ENCODE peak calls at places on chromosomes 3 and 15, in five cellular contexts. H is IMR-90, F is K562, R is GM12878, L is A549. W is an unnamed sample.

GRCh38 chr3:120274739-120275167 is 10.3 kb downstream of the GPR156 start:
- DNase-seq in H (peak), F (no peak), R (no peak), L (peak), W (no peak)

GRCh38 chr3:58659051-58659675 is 7.4 kb downstream of the FAM3D start:
- DNase-seq in H (peak), F (peak), R (no peak), L (peak), W (peak)

GRCh38 chr15:92009162-92009561 is 155.7 kb downstream of the SLCO3A1 start:
- DNase-seq in H (no peak), F (no peak), R (no peak), L (no peak), W (no peak)

GRCh38 chr3:61719278-61719977 is 158.1 kb downstream of the PTPRG start:
- DNase-seq in H (no peak), F (no peak), R (no peak), L (no peak), W (no peak)

GRCh38 chr3:125057186-125057850 is 1.5 kb upstream of the HEG1 start:
- DNase-seq in H (peak), F (no peak), R (no peak), L (no peak), W (no peak)

GRCh38 chr15:42955518-42955917 is 34.9 kb upstream of the TTBK2 start:
- DNase-seq in H (peak), F (no peak), R (no peak), L (no peak), W (no peak)

GRCh38 chr3:125151916-125152315 is 60.6 kb downstream of the SLC12A8 start:
- DNase-seq in H (peak), F (no peak), R (no peak), L (no peak), W (no peak)

GRCh38 chr3:146086211-146086610 is 74.8 kb downstream of the PLOD2 start:
- DNase-seq in H (peak), F (no peak), R (no peak), L (no peak), W (no peak)

GRCh38 chr3:72017935-72018334 is 233.0 kb upstream of the PROK2 start:
- DNase-seq in H (no peak), F (peak), R (no peak), L (no peak), W (no peak)

GRCh38 chr15:64453689-64454037 is 6.7 kb upstream of the ZNF609 start:
- DNase-seq in H (no peak), F (no peak), R (no peak), L (no peak), W (no peak)

GRCh38 chr3:141366285-141367037 is 1.8 kb upstream of the ZBTB38 start:
- DNase-seq in H (peak), F (peak), R (no peak), L (peak), W (no peak)

GRCh38 chr3:22685598-22685997 is 517.5 kb upstream of the UBE2E2 start:
- DNase-seq in H (no peak), F (no peak), R (no peak), L (peak), W (no peak)

GRCh38 chr3:20822251-20822650 is 636.2 kb upstream of the SGO1 start:
- DNase-seq in H (no peak), F (no peak), R (no peak), L (no peak), W (no peak)

GRCh38 chr15:32790352-32790999 is 72.7 kb downstream of the GREM1 start:
- DNase-seq in H (peak), F (no peak), R (no peak), L (no peak), W (no peak)

GRCh38 chr3:102069211-102069662 is 219.9 kb downstream of the NFKBIZ start:
- DNase-seq in H (peak), F (no peak), R (no peak), L (peak), W (no peak)

GRCh38 chr3:66592061-66592875 is 91.4 kb upstream of the LRIG1 start:
- DNase-seq in H (peak), F (no peak), R (no peak), L (no peak), W (no peak)

GRCh38 chr15:82621970-82622369 is 25.2 kb downstream of the CPEB1 start:
- DNase-seq in H (no peak), F (peak), R (no peak), L (peak), W (peak)

GRCh38 chr3:62201438-62202035 is 171.8 kb downstream of the FEZF2 start:
- DNase-seq in H (peak), F (peak), R (no peak), L (peak), W (peak)

GRCh38 chr3:185216587-185216918 is 37.3 kb downstream of the EHHADH start:
- DNase-seq in H (no peak), F (no peak), R (no peak), L (no peak), W (no peak)

GRCh38 chr15:88954431-88955277 is 41.5 kb upstream of the MFGE8 start:
- DNase-seq in H (no peak), F (no peak), R (no peak), L (no peak), W (no peak)
- TF ChIP-seq RCOR1 in H (no peak), F (no peak), R (no peak), L (no peak), W (no peak)

DNA sequence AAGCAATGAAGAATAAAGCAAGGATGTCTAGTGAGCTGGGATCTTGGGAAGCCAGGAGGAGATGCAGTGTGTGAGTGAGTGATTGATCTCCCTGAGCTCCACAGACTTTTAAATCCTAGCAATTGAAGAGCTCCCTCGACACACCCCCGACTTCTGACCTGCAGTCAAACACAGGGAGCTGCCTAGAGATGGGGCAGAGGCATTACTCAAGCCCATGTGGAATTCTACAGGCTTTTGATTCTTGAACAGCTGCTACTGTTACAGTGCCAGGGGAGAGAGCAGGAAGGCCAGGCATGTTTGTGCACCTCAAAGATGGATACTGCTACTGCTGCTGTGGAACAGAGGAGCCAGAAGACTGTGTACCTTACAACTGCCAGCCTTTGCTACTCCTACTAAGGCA is 1403.1 kb upstream of the ALCAM start:
- DNase-seq in H (no peak), F (no peak), R (no peak), L (no peak), W (no peak)
- TF ChIP-seq CTCF in H (no peak), F (no peak), R (no peak), L (no peak), W (no peak)

GRCh38 chr15:34588046-34588674 is 4.7 kb upstream of the GOLGA8B start:
- DNase-seq in H (peak), F (peak), R (no peak), L (peak), W (peak)
- TF ChIP-seq RCOR1 in H (no peak), F (peak), R (no peak), L (no peak), W (no peak)

GRCh38 chr3:100588251-100588650 is 21.1 kb upstream of the ADGRG7 start:
- DNase-seq in H (no peak), F (no peak), R (no peak), L (no peak), W (no peak)

GRCh38 chr3:100591411-100591810 is 18.0 kb upstream of the ADGRG7 start:
- DNase-seq in H (no peak), F (no peak), R (no peak), L (peak), W (no peak)

GRCh38 chr3:100586832-100587231 is 22.6 kb upstream of the ADGRG7 start:
- DNase-seq in H (no peak), F (no peak), R (no peak), L (no peak), W (no peak)

GRCh38 chr3:100590114-100590839 is 19.1 kb upstream of the ADGRG7 start:
- DNase-seq in H (peak), F (peak), R (peak), L (peak), W (peak)

GRCh38 chr3:100590840-100591147 is 18.6 kb upstream of the ADGRG7 start:
- DNase-seq in H (no peak), F (no peak), R (no peak), L (no peak), W (no peak)
- TF ChIP-seq CTCF in H (no peak), F (no peak), R (no peak), L (peak), W (no peak)

W was measured in SK-N-SH.